ENCODE peak calls at places on chromosomes 12 and 14, in nine cellular contexts. L is tibial nerve, Y is lower leg skin, H is transverse colon, M is heart left ventricle, E is A549, C is H1, T is GM12892, U is NB4. S is an unnamed sample.
A peak's percentile ranks its signal among the peaks of the same experiment; 100 is the strongest.

GRCh38 chr14:38404100-38404541 is 148.2 kb upstream of the CLEC14A start:
- DNase-seq in L (no peak), Y (no peak), H (no peak), M (no peak), E (no peak), C (no peak), T (no peak), U (no peak), S (no peak)

GRCh38 chr14:55221186-55221585 is 29.8 kb upstream of the DLGAP5 start:
- DNase-seq in L (no peak), Y (no peak), H (no peak), M (no peak), E (no peak), C (no peak), T (no peak), U (no peak), S (peak; percentile 12)

GRCh38 chr12:14313379-14313778 is 52.1 kb upstream of the ATF7IP start:
- DNase-seq in L (no peak), Y (no peak), H (no peak), M (no peak), E (no peak), C (no peak), T (no peak), U (no peak), S (no peak)

GRCh38 chr12:46938071-46938678 is 112.4 kb upstream of the SLC38A4 start:
- DNase-seq in L (no peak), Y (no peak), H (no peak), M (no peak), E (no peak), C (no peak), T (no peak), U (no peak), S (no peak)

GRCh38 chr12:51262758-51263177 is 7.4 kb downstream of the SMAGP start:
- DNase-seq in L (peak; percentile 25), Y (no peak), H (peak; percentile 79), M (no peak), E (peak; percentile 83), C (peak; percentile 77), T (no peak), U (peak; percentile 72), S (peak; percentile 60)

GRCh38 chr14:95305145-95305544 is 14.6 kb downstream of the CLMN start:
- DNase-seq in L (no peak), Y (no peak), H (no peak), M (no peak), E (no peak), C (no peak), T (no peak), U (no peak), S (no peak)

GRCh38 chr14:30194769-30195168 is 267.1 kb upstream of the PRKD1 start:
- DNase-seq in L (no peak), Y (no peak), H (no peak), M (no peak), E (no peak), C (no peak), T (no peak), U (no peak), S (no peak)

GRCh38 chr12:88336071-88336768 is 194.1 kb downstream of the TMTC3 start:
- DNase-seq in L (no peak), Y (no peak), H (no peak), M (no peak), E (no peak), C (no peak), T (no peak), U (no peak), S (no peak)

GRCh38 chr14:30620178-30620577 is 1.9 kb upstream of the SCFD1 start:
- DNase-seq in L (no peak), Y (no peak), H (no peak), M (no peak), E (peak; percentile 7), C (no peak), T (no peak), U (peak; percentile 55), S (peak; percentile 2)

GRCh38 chr14:96741151-96741977 is 55.8 kb upstream of the VRK1 start:
- DNase-seq in L (peak; percentile 37), Y (peak; percentile 89), H (peak; percentile 49), M (peak; percentile 59), E (peak; percentile 39), C (peak; percentile 94), T (peak; percentile 82), U (peak; percentile 65), S (peak; percentile 65)

GRCh38 chr12:623172-623864 is 39.9 kb downstream of the NINJ2 start:
- DNase-seq in L (no peak), Y (no peak), H (no peak), M (peak; percentile 67), E (no peak), C (no peak), T (no peak), U (peak; percentile 25), S (no peak)

GRCh38 chr14:24127673-24128072 is 2.8 kb upstream of the FITM1 start:
- DNase-seq in L (no peak), Y (no peak), H (no peak), M (no peak), E (no peak), C (no peak), T (no peak), U (no peak), S (no peak)

GRCh38 chr12:98592825-98593322 is 612 bp upstream of the SLC25A3 start:
- DNase-seq in L (no peak), Y (no peak), H (no peak), M (no peak), E (no peak), C (no peak), T (no peak), U (peak; percentile 48), S (no peak)

GRCh38 chr14:24398943-24399801 is at the start of gene NYNRIN:
- DNase-seq in L (no peak), Y (peak; percentile 87), H (peak; percentile 62), M (peak; percentile 79), E (no peak), C (peak; percentile 81), T (no peak), U (peak; percentile 52), S (no peak)

GRCh38 chr12:49748306-49748705 is 6.9 kb downstream of the TMBIM6 start:
- DNase-seq in L (no peak), Y (no peak), H (no peak), M (no peak), E (no peak), C (no peak), T (no peak), U (no peak), S (no peak)

GRCh38 chr14:90513151-90514014 is 116.6 kb downstream of the CALM1 start:
- DNase-seq in L (no peak), Y (no peak), H (peak; percentile 90), M (peak; percentile 93), E (peak; percentile 73), C (no peak), T (no peak), U (no peak), S (no peak)

GRCh38 chr12:114403690-114404450 is 2.1 kb downstream of the TBX5 start:
- DNase-seq in L (no peak), Y (no peak), H (no peak), M (peak; percentile 81), E (no peak), C (no peak), T (no peak), U (no peak), S (no peak)

GRCh38 chr12:62799126-62799736 is 135.7 kb downstream of the PPM1H start:
- DNase-seq in L (peak; percentile 94), Y (no peak), H (peak; percentile 42), M (peak; percentile 43), E (peak; percentile 83), C (peak; percentile 88), T (no peak), U (peak; percentile 81), S (peak; percentile 57)

GRCh38 chr12:38374751-38375150 is 58.2 kb downstream of the ALG10B start:
- DNase-seq in L (no peak), Y (no peak), H (no peak), M (no peak), E (no peak), C (no peak), T (no peak), U (no peak), S (no peak)

GRCh38 chr14:58430156-58430555 is 2.6 kb downstream of the KIAA0586 start:
- DNase-seq in L (no peak), Y (no peak), H (no peak), M (no peak), E (no peak), C (no peak), T (no peak), U (peak; percentile 8), S (no peak)

GRCh38 chr14:50000215-50001145 is 107.6 kb downstream of the ARF6 start:
- DNase-seq in L (peak; percentile 42), Y (peak; percentile 93), H (peak; percentile 76), M (peak; percentile 78), E (peak; percentile 50), C (peak; percentile 55), T (peak; percentile 38), U (peak; percentile 85), S (no peak)
- TF ChIP-seq POLR2A in L (no peak), Y (no peak), H (peak; percentile 59), M (no peak), E (peak; percentile 9), C (no peak), T (peak; percentile 86), U (no peak), S (no peak)

GRCh38 chr14:22547309-22547947 is 41.6 kb downstream of the DAD1 start:
- DNase-seq in L (no peak), Y (no peak), H (no peak), M (peak; percentile 62), E (no peak), C (no peak), T (no peak), U (no peak), S (no peak)
- TF ChIP-seq POLR2A in L (no peak), Y (no peak), H (no peak), M (no peak), E (no peak), C (no peak), T (no peak), U (no peak), S (no peak)

DNA sequence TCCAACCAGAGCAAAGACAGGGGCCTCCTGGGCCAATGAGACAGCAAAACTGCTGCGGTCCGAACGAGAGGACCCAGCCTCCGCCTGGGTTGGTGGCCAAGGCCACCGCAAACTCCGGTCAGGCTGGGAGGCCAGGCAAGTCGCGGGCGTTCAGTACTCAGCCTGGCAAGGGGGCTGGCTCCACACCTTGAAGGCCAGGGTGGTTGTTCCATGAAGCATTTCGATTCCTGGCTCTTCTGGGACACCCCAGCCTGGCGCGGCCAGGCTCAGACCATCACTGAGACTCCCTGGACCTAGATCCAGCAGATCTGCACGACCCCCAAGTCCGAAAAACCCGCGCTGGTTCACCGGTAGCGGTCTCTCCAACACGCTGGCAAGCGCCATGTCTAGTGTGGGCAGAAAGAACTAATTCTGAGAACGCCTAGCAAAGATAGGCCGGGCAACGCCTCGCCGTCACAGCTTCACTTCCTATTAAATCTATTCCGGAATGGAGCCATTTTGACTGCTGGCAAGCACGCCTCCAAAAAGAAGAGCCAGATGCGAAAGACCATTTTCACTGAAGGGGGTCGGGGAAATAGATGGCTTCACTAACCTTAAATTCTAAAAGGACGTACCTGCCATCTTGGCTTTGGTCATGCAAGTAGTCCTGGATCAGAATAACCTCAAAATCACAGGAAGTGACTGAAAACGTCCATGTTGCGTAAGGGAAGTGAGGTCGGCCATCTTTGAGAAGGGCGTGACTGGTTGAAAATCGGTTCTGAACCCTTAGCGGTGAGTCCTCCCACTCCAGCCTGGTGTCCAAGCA is at the start of gene PSMB5:
- DNase-seq in L (peak; percentile 88), Y (peak; percentile 96), H (peak; percentile 91), M (peak; percentile 91), E (peak; percentile 98), C (peak; percentile 80), T (peak; percentile 89), U (peak; percentile 97), S (peak; percentile 79)
- TF ChIP-seq POLR2A in L (no peak), Y (no peak), H (peak; percentile 41), M (no peak), E (peak; percentile 80), C (peak; percentile 75), T (peak; percentile 79), U (peak; percentile 82), S (peak; percentile 71)

GRCh38 chr12:57085999-57086950 is 2.6 kb upstream of the NAB2 start:
- DNase-seq in L (peak; percentile 63), Y (peak; percentile 94), H (peak; percentile 58), M (peak; percentile 77), E (peak; percentile 77), C (peak; percentile 72), T (no peak), U (peak; percentile 84), S (no peak)
- TF ChIP-seq POLR2A in L (no peak), Y (no peak), H (no peak), M (no peak), E (no peak), C (no peak), T (no peak), U (no peak), S (no peak)